ENCODE peak calls at places on chromosomes 5 and 9, in ten cellular contexts. One of them, this sample, is unnamed.

GRCh38 chr5:66993882-66994281 is 202.7 kb downstream of the CD180 start:
- DNase-seq in bronchial epithelial cell: no peak
- DNase-seq in ovary: no peak
- DNase-seq in GM20000: no peak
- DNase-seq in fibroblast of pulmonary artery: no peak
- DNase-seq in WTC11: no peak
- DNase-seq in IMR-90: no peak
- DNase-seq in GM12865: no peak
- DNase-seq in H9: no peak
- DNase-seq in fibroblast of the aortic adventitia: no peak
- DNase-seq in this sample: no peak

GRCh38 chr9:78578016-78578555 is 281.2 kb downstream of the PSAT1 start:
- DNase-seq in fibroblast of pulmonary artery: no peak
- DNase-seq in ovary: no peak
- DNase-seq in fibroblast of the aortic adventitia: no peak
- DNase-seq in IMR-90: no peak
- DNase-seq in H9: no peak
- DNase-seq in WTC11: no peak
- DNase-seq in GM20000: no peak
- DNase-seq in bronchial epithelial cell: no peak
- DNase-seq in GM12865: no peak
- DNase-seq in this sample: no peak

GRCh38 chr5:89303033-89303480 is 420.1 kb upstream of the MEF2C start:
- DNase-seq in fibroblast of pulmonary artery: no peak
- DNase-seq in fibroblast of the aortic adventitia: no peak
- DNase-seq in WTC11: no peak
- DNase-seq in GM20000: no peak
- DNase-seq in H9: no peak
- DNase-seq in GM12865: peak
- DNase-seq in IMR-90: no peak
- DNase-seq in bronchial epithelial cell: no peak
- DNase-seq in ovary: no peak
- DNase-seq in this sample: no peak

GRCh38 chr5:19322716-19323485 is 665.1 kb downstream of the CDH18 start:
- DNase-seq in fibroblast of pulmonary artery: no peak
- DNase-seq in IMR-90: no peak
- DNase-seq in GM12865: peak
- DNase-seq in ovary: no peak
- DNase-seq in H9: no peak
- DNase-seq in fibroblast of the aortic adventitia: peak
- DNase-seq in GM20000: no peak
- DNase-seq in WTC11: no peak
- DNase-seq in bronchial epithelial cell: peak
- DNase-seq in this sample: no peak

GRCh38 chr9:121822093-121823085 is 171.0 kb downstream of the DAB2IP start:
- DNase-seq in IMR-90: no peak
- DNase-seq in fibroblast of the aortic adventitia: no peak
- DNase-seq in GM20000: no peak
- DNase-seq in ovary: peak
- DNase-seq in H9: no peak
- DNase-seq in bronchial epithelial cell: peak
- DNase-seq in WTC11: no peak
- DNase-seq in fibroblast of pulmonary artery: no peak
- DNase-seq in GM12865: no peak
- DNase-seq in this sample: peak

GRCh38 chr5:123089971-123090640 is 1.1 kb downstream of the PRDM6 start:
- DNase-seq in ovary: peak
- DNase-seq in GM12865: peak
- DNase-seq in H9: peak
- DNase-seq in WTC11: peak
- DNase-seq in IMR-90: peak
- DNase-seq in bronchial epithelial cell: no peak
- DNase-seq in GM20000: peak
- DNase-seq in fibroblast of the aortic adventitia: peak
- DNase-seq in fibroblast of pulmonary artery: peak
- DNase-seq in this sample: no peak

GRCh38 chr5:125412561-125413535 is 666.4 kb upstream of the ZNF608 start:
- DNase-seq in ovary: peak
- DNase-seq in H9: peak
- DNase-seq in GM20000: peak
- DNase-seq in IMR-90: peak
- DNase-seq in fibroblast of pulmonary artery: peak
- DNase-seq in GM12865: peak
- DNase-seq in WTC11: peak
- DNase-seq in bronchial epithelial cell: peak
- DNase-seq in fibroblast of the aortic adventitia: peak
- DNase-seq in this sample: peak

GRCh38 chr9:125172351-125172750 is 17.3 kb downstream of the PPP6C start:
- DNase-seq in ovary: no peak
- DNase-seq in fibroblast of the aortic adventitia: peak
- DNase-seq in WTC11: no peak
- DNase-seq in fibroblast of pulmonary artery: peak
- DNase-seq in GM12865: no peak
- DNase-seq in bronchial epithelial cell: no peak
- DNase-seq in GM20000: no peak
- DNase-seq in IMR-90: no peak
- DNase-seq in H9: no peak
- DNase-seq in this sample: no peak

GRCh38 chr9:83959061-83959460 is 21.0 kb downstream of the HNRNPK start:
- DNase-seq in ovary: no peak
- DNase-seq in GM20000: no peak
- DNase-seq in fibroblast of the aortic adventitia: peak
- DNase-seq in fibroblast of pulmonary artery: peak
- DNase-seq in IMR-90: peak
- DNase-seq in WTC11: no peak
- DNase-seq in H9: no peak
- DNase-seq in bronchial epithelial cell: no peak
- DNase-seq in GM12865: no peak
- DNase-seq in this sample: no peak

GRCh38 chr5:159319363-159319762 is 10.9 kb downstream of the IL12B start:
- DNase-seq in fibroblast of the aortic adventitia: no peak
- DNase-seq in H9: no peak
- DNase-seq in IMR-90: no peak
- DNase-seq in fibroblast of pulmonary artery: no peak
- DNase-seq in GM20000: no peak
- DNase-seq in GM12865: no peak
- DNase-seq in bronchial epithelial cell: no peak
- DNase-seq in ovary: no peak
- DNase-seq in WTC11: no peak
- DNase-seq in this sample: no peak

GRCh38 chr5:159317849-159318248 is 12.4 kb downstream of the IL12B start:
- DNase-seq in WTC11: no peak
- DNase-seq in fibroblast of pulmonary artery: no peak
- DNase-seq in IMR-90: no peak
- DNase-seq in bronchial epithelial cell: no peak
- DNase-seq in fibroblast of the aortic adventitia: no peak
- DNase-seq in GM20000: no peak
- DNase-seq in GM12865: no peak
- DNase-seq in H9: no peak
- DNase-seq in ovary: no peak
- DNase-seq in this sample: no peak

GRCh38 chr5:159319822-159320221 is 10.5 kb downstream of the IL12B start:
- DNase-seq in H9: no peak
- DNase-seq in GM20000: no peak
- DNase-seq in bronchial epithelial cell: no peak
- DNase-seq in fibroblast of the aortic adventitia: no peak
- DNase-seq in ovary: no peak
- DNase-seq in IMR-90: no peak
- DNase-seq in fibroblast of pulmonary artery: no peak
- DNase-seq in GM12865: no peak
- DNase-seq in WTC11: no peak
- DNase-seq in this sample: no peak

GRCh38 chr5:159318448-159318847 is 11.8 kb downstream of the IL12B start:
- DNase-seq in IMR-90: no peak
- DNase-seq in bronchial epithelial cell: no peak
- DNase-seq in GM20000: no peak
- DNase-seq in H9: no peak
- DNase-seq in ovary: no peak
- DNase-seq in WTC11: no peak
- DNase-seq in GM12865: no peak
- DNase-seq in fibroblast of pulmonary artery: no peak
- DNase-seq in fibroblast of the aortic adventitia: no peak
- DNase-seq in this sample: no peak

DNA sequence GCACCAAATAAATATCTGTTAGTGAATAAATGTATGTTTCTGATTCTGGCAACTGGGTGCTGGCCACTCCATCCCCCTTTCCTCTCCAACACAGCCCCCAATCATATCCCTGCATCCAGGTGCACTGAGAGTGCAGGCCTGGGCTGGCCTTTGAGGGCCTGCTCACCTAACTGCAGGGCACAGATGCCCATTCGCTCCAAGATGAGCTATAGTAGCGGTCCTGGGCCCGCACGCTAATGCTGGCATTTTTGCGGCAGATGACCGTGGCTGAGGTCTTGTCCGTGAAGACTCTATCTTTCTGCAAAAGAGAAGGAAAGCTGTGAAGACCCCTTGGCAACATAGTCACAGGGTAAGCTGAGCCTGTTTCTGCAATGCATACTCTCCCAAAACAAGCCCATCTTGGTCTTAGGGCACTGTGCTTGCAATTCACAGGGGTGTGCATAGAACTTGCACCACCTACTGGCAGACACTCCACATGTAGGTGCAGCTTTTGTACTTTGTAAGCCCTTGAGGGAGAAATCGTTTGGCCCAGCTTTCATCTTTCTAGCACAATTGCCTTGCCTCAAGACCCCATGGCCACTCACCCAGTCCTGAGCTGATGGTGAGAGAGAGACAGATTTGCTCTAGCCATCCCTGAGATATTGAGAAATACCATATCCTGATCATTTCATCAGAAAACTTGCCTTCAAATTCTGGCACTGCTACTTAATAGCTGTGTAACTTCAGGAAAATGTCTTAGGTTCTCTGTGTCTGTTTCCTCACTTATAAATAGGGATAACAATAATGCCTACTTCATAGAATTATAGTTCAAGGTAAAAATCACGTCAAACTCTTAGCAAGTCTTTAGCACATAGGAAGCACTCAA is 13.5 kb downstream of the IL12B start:
- DNase-seq in GM12865: peak
- DNase-seq in fibroblast of the aortic adventitia: peak
- DNase-seq in GM20000: peak
- DNase-seq in H9: peak
- DNase-seq in WTC11: peak
- DNase-seq in IMR-90: peak
- DNase-seq in fibroblast of pulmonary artery: peak
- DNase-seq in ovary: no peak
- DNase-seq in bronchial epithelial cell: peak
- DNase-seq in this sample: no peak
- TF ChIP-seq CTCF in GM12865: peak
- TF ChIP-seq CTCF in fibroblast of the aortic adventitia: peak
- TF ChIP-seq CTCF in GM20000: peak
- TF ChIP-seq CTCF in H9: peak
- TF ChIP-seq CTCF in WTC11: peak
- TF ChIP-seq CTCF in IMR-90: peak
- TF ChIP-seq CTCF in fibroblast of pulmonary artery: peak
- TF ChIP-seq CTCF in ovary: peak
- TF ChIP-seq CTCF in bronchial epithelial cell: peak
- TF ChIP-seq CTCF in this sample: peak

DNA sequence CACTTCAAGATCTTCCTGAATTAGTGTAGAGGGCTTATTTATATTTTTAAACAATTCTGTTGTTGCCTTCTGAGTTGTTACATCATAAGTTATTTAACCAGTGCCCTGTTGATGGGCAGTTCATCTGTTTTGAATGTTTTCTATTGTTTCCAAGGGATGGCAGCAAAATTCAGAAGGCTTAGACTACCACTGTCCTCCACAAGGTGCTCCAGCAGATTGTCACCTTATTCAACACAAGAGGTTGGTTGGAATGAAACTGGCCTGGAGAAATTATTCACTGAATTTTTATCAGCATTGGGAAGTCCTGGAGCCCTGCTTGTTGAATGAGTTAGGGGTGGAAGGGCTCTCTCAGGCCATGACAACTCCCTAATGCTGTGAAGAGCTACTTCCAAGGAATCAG is 1.3 kb upstream of the KLHL9 start:
- DNase-seq in IMR-90: no peak
- DNase-seq in H9: no peak
- DNase-seq in bronchial epithelial cell: no peak
- DNase-seq in fibroblast of the aortic adventitia: no peak
- DNase-seq in ovary: no peak
- DNase-seq in GM12865: no peak
- DNase-seq in WTC11: no peak
- DNase-seq in GM20000: no peak
- DNase-seq in fibroblast of pulmonary artery: no peak
- DNase-seq in this sample: no peak
- TF ChIP-seq CTCF in IMR-90: no peak
- TF ChIP-seq CTCF in H9: no peak
- TF ChIP-seq CTCF in bronchial epithelial cell: no peak
- TF ChIP-seq CTCF in fibroblast of the aortic adventitia: no peak
- TF ChIP-seq CTCF in ovary: no peak
- TF ChIP-seq CTCF in GM12865: no peak
- TF ChIP-seq CTCF in WTC11: no peak
- TF ChIP-seq CTCF in GM20000: no peak
- TF ChIP-seq CTCF in fibroblast of pulmonary artery: no peak
- TF ChIP-seq CTCF in this sample: no peak

GRCh38 chr5:149775785-149776184 is 45.7 kb downstream of the PPARGC1B start:
- DNase-seq in fibroblast of the aortic adventitia: no peak
- DNase-seq in GM12865: peak
- DNase-seq in H9: no peak
- DNase-seq in IMR-90: no peak
- DNase-seq in GM20000: no peak
- DNase-seq in bronchial epithelial cell: peak
- DNase-seq in ovary: no peak
- DNase-seq in fibroblast of pulmonary artery: peak
- DNase-seq in WTC11: no peak
- DNase-seq in this sample: no peak
- TF ChIP-seq CTCF in fibroblast of the aortic adventitia: peak
- TF ChIP-seq CTCF in GM12865: peak
- TF ChIP-seq CTCF in H9: peak
- TF ChIP-seq CTCF in IMR-90: peak
- TF ChIP-seq CTCF in GM20000: no peak
- TF ChIP-seq CTCF in bronchial epithelial cell: peak
- TF ChIP-seq CTCF in ovary: no peak
- TF ChIP-seq CTCF in fibroblast of pulmonary artery: peak
- TF ChIP-seq CTCF in WTC11: peak
- TF ChIP-seq CTCF in this sample: peak

GRCh38 chr5:157308826-157309465 is 43.0 kb downstream of the CYFIP2 start:
- DNase-seq in GM12865: peak
- DNase-seq in fibroblast of pulmonary artery: no peak
- DNase-seq in bronchial epithelial cell: no peak
- DNase-seq in H9: no peak
- DNase-seq in GM20000: no peak
- DNase-seq in WTC11: no peak
- DNase-seq in IMR-90: no peak
- DNase-seq in fibroblast of the aortic adventitia: peak
- DNase-seq in ovary: no peak
- DNase-seq in this sample: no peak
- TF ChIP-seq CTCF in GM12865: peak
- TF ChIP-seq CTCF in fibroblast of pulmonary artery: no peak
- TF ChIP-seq CTCF in bronchial epithelial cell: peak
- TF ChIP-seq CTCF in H9: no peak
- TF ChIP-seq CTCF in GM20000: no peak
- TF ChIP-seq CTCF in WTC11: no peak
- TF ChIP-seq CTCF in IMR-90: no peak
- TF ChIP-seq CTCF in fibroblast of the aortic adventitia: peak
- TF ChIP-seq CTCF in ovary: no peak
- TF ChIP-seq CTCF in this sample: peak

GRCh38 chr5:29811914-29812679 is 1381.4 kb upstream of the CDH6 start:
- DNase-seq in IMR-90: no peak
- DNase-seq in WTC11: no peak
- DNase-seq in GM20000: no peak
- DNase-seq in bronchial epithelial cell: no peak
- DNase-seq in GM12865: no peak
- DNase-seq in fibroblast of pulmonary artery: no peak
- DNase-seq in H9: no peak
- DNase-seq in fibroblast of the aortic adventitia: no peak
- DNase-seq in ovary: no peak
- DNase-seq in this sample: no peak
- TF ChIP-seq CTCF in IMR-90: no peak
- TF ChIP-seq CTCF in WTC11: no peak
- TF ChIP-seq CTCF in GM20000: no peak
- TF ChIP-seq CTCF in bronchial epithelial cell: no peak
- TF ChIP-seq CTCF in GM12865: no peak
- TF ChIP-seq CTCF in fibroblast of pulmonary artery: no peak
- TF ChIP-seq CTCF in H9: peak
- TF ChIP-seq CTCF in fibroblast of the aortic adventitia: no peak
- TF ChIP-seq CTCF in ovary: no peak
- TF ChIP-seq CTCF in this sample: no peak

This sample was measured in osteocyte.